ENCODE peak calls at places on chromosome 1, in nine cellular contexts. I is left lung; S is stimulated activated CD8-positive, alpha-beta memory T cell treated with anti-CD3 and anti-CD28 coated beads, Interleukin-2, amount 100 ng/mL, for 48 hours; D is posterior cingulate gyrus; B is adipocyte; L is GM20000; E is uterus; Y is NCI-H345; A is mesothelial cell of epicardium. F is an unnamed sample.

GRCh38 chr1:109281680-109282496 is 1.1 kb downstream of the PSRC1 start:
- DNase-seq in I (no peak), S (no peak), D (no peak), B (peak), L (no peak), E (no peak), Y (no peak), A (no peak), F (peak)

GRCh38 chr1:27004471-27005165 is 8.0 kb downstream of the TENT5B start:
- DNase-seq in I (peak), S (no peak), D (no peak), B (peak), L (peak), E (peak), Y (no peak), A (no peak), F (no peak)

GRCh38 chr1:245684636-245685035 is 529.9 kb downstream of the KIF26B start:
- DNase-seq in I (no peak), S (no peak), D (no peak), B (no peak), L (no peak), E (no peak), Y (no peak), A (no peak), F (no peak)

GRCh38 chr1:202438393-202439174 is 90.1 kb downstream of the PPP1R12B start:
- DNase-seq in I (no peak), S (no peak), D (no peak), B (no peak), L (no peak), E (no peak), Y (no peak), A (no peak), F (no peak)

GRCh38 chr1:162391790-162392563 is 10.4 kb downstream of the C1orf226 start:
- DNase-seq in I (no peak), S (no peak), D (no peak), B (peak), L (peak), E (no peak), Y (peak), A (no peak), F (peak)

GRCh38 chr1:1929102-1929638 is 10.1 kb upstream of the TMEM52 start:
- DNase-seq in I (no peak), S (no peak), D (no peak), B (no peak), L (no peak), E (no peak), Y (no peak), A (no peak), F (no peak)

GRCh38 chr1:113126207-113126606 is 53.2 kb downstream of the LRIG2 start:
- DNase-seq in I (no peak), S (no peak), D (no peak), B (no peak), L (no peak), E (no peak), Y (no peak), A (no peak), F (no peak)

GRCh38 chr1:161176468-161177111 is 717 bp downstream of the B4GALT3 start:
- DNase-seq in I (no peak), S (no peak), D (no peak), B (no peak), L (no peak), E (no peak), Y (no peak), A (no peak), F (no peak)

GRCh38 chr1:201119206-201119814 is 7.1 kb upstream of the CACNA1S start:
- DNase-seq in I (no peak), S (peak), D (no peak), B (peak), L (peak), E (no peak), Y (peak), A (no peak), F (no peak)

GRCh38 chr1:233005703-233006102 is 55.3 kb downstream of the NTPCR start:
- DNase-seq in I (no peak), S (no peak), D (no peak), B (peak), L (no peak), E (peak), Y (peak), A (no peak), F (no peak)

GRCh38 chr1:230915079-230915478 is 46.8 kb upstream of the C1orf198 start:
- DNase-seq in I (peak), S (no peak), D (no peak), B (no peak), L (no peak), E (no peak), Y (no peak), A (no peak), F (no peak)

GRCh38 chr1:202623075-202623474 is 87.2 kb downstream of the SYT2 start:
- DNase-seq in I (no peak), S (no peak), D (no peak), B (peak), L (no peak), E (peak), Y (no peak), A (no peak), F (no peak)

F was measured in frontal cortex.